ENCODE peak calls at places on chromosomes 2 and 18, in nine cellular contexts. One of them, this sample, is unnamed.

GRCh38 chr2:38856165-38856564 is 19.6 kb downstream of the DHX57 start:
- DNase-seq in endodermal cell: no peak
- DNase-seq in astrocyte: no peak
- DNase-seq in kidney: no peak
- DNase-seq in left ventricle myocardium inferior: no peak
- DNase-seq in spleen: no peak
- DNase-seq in PC-9: no peak
- DNase-seq in neural progenitor cell: no peak
- DNase-seq in IMR-90: peak; percentile 65
- DNase-seq in this sample: no peak

GRCh38 chr2:229832499-229832898 is 89.3 kb downstream of the TRIP12 start:
- DNase-seq in left ventricle myocardium inferior: no peak
- DNase-seq in kidney: no peak
- DNase-seq in IMR-90: no peak
- DNase-seq in endodermal cell: no peak
- DNase-seq in spleen: no peak
- DNase-seq in astrocyte: no peak
- DNase-seq in neural progenitor cell: no peak
- DNase-seq in PC-9: no peak
- DNase-seq in this sample: no peak

GRCh38 chr2:10989782-10990181 is 78.0 kb downstream of the KCNF1 start:
- DNase-seq in left ventricle myocardium inferior: no peak
- DNase-seq in astrocyte: no peak
- DNase-seq in kidney: no peak
- DNase-seq in neural progenitor cell: no peak
- DNase-seq in IMR-90: no peak
- DNase-seq in spleen: no peak
- DNase-seq in PC-9: no peak
- DNase-seq in endodermal cell: no peak
- DNase-seq in this sample: no peak

GRCh38 chr2:229835601-229836283 is 86.1 kb downstream of the TRIP12 start:
- DNase-seq in astrocyte: peak; percentile 27
- DNase-seq in kidney: no peak
- DNase-seq in endodermal cell: no peak
- DNase-seq in left ventricle myocardium inferior: no peak
- DNase-seq in neural progenitor cell: no peak
- DNase-seq in spleen: no peak
- DNase-seq in PC-9: no peak
- DNase-seq in IMR-90: peak; percentile 77
- DNase-seq in this sample: no peak

GRCh38 chr2:218897394-218898108 is 16.9 kb downstream of the WNT10A start:
- DNase-seq in neural progenitor cell: peak; percentile 40
- DNase-seq in left ventricle myocardium inferior: no peak
- DNase-seq in astrocyte: no peak
- DNase-seq in kidney: peak; percentile 82
- DNase-seq in endodermal cell: peak; percentile 70
- DNase-seq in PC-9: no peak
- DNase-seq in spleen: peak; percentile 84
- DNase-seq in IMR-90: no peak
- DNase-seq in this sample: no peak

GRCh38 chr2:94997981-94998920 is 27.3 kb upstream of the MAL start:
- DNase-seq in astrocyte: no peak
- DNase-seq in PC-9: peak; percentile 64
- DNase-seq in IMR-90: no peak
- DNase-seq in neural progenitor cell: no peak
- DNase-seq in left ventricle myocardium inferior: no peak
- DNase-seq in spleen: peak; percentile 67
- DNase-seq in endodermal cell: peak; percentile 54
- DNase-seq in kidney: peak; percentile 72
- DNase-seq in this sample: no peak

GRCh38 chr2:71216501-71216900 is 10.4 kb downstream of the PAIP2B start:
- DNase-seq in spleen: no peak
- DNase-seq in kidney: no peak
- DNase-seq in endodermal cell: no peak
- DNase-seq in left ventricle myocardium inferior: no peak
- DNase-seq in neural progenitor cell: no peak
- DNase-seq in PC-9: no peak
- DNase-seq in IMR-90: no peak
- DNase-seq in astrocyte: no peak
- DNase-seq in this sample: peak; percentile 60

GRCh38 chr2:107588960-107589542 is 237.6 kb upstream of the RGPD4 start:
- DNase-seq in endodermal cell: no peak
- DNase-seq in spleen: no peak
- DNase-seq in PC-9: no peak
- DNase-seq in neural progenitor cell: no peak
- DNase-seq in astrocyte: peak; percentile 26
- DNase-seq in IMR-90: peak; percentile 28
- DNase-seq in left ventricle myocardium inferior: no peak
- DNase-seq in kidney: no peak
- DNase-seq in this sample: no peak

GRCh38 chr2:74373189-74373588 is 6.9 kb downstream of the DCTN1 start:
- DNase-seq in kidney: no peak
- DNase-seq in neural progenitor cell: peak; percentile 14
- DNase-seq in spleen: no peak
- DNase-seq in endodermal cell: peak; percentile 64
- DNase-seq in IMR-90: no peak
- DNase-seq in astrocyte: no peak
- DNase-seq in left ventricle myocardium inferior: peak; percentile 70
- DNase-seq in PC-9: no peak
- DNase-seq in this sample: no peak

GRCh38 chr2:63735263-63735662 is 106.4 kb upstream of the UGP2 start:
- DNase-seq in endodermal cell: no peak
- DNase-seq in left ventricle myocardium inferior: no peak
- DNase-seq in neural progenitor cell: no peak
- DNase-seq in PC-9: no peak
- DNase-seq in kidney: no peak
- DNase-seq in astrocyte: peak; percentile 29
- DNase-seq in IMR-90: peak; percentile 60
- DNase-seq in spleen: no peak
- DNase-seq in this sample: no peak
- H3K27ac ChIP-seq in endodermal cell: no peak overlapping the region
- H3K27ac ChIP-seq in left ventricle myocardium inferior: no peak overlapping the region
- H3K27ac ChIP-seq in neural progenitor cell: no peak overlapping the region
- H3K27ac ChIP-seq in PC-9: no peak overlapping the region
- H3K27ac ChIP-seq in kidney: no peak overlapping the region
- H3K27ac ChIP-seq in astrocyte: peak overlapping the region; percentile 40
- H3K27ac ChIP-seq in IMR-90: no peak overlapping the region
- H3K27ac ChIP-seq in spleen: no peak overlapping the region
- H3K27ac ChIP-seq in this sample: no peak overlapping the region

DNA sequence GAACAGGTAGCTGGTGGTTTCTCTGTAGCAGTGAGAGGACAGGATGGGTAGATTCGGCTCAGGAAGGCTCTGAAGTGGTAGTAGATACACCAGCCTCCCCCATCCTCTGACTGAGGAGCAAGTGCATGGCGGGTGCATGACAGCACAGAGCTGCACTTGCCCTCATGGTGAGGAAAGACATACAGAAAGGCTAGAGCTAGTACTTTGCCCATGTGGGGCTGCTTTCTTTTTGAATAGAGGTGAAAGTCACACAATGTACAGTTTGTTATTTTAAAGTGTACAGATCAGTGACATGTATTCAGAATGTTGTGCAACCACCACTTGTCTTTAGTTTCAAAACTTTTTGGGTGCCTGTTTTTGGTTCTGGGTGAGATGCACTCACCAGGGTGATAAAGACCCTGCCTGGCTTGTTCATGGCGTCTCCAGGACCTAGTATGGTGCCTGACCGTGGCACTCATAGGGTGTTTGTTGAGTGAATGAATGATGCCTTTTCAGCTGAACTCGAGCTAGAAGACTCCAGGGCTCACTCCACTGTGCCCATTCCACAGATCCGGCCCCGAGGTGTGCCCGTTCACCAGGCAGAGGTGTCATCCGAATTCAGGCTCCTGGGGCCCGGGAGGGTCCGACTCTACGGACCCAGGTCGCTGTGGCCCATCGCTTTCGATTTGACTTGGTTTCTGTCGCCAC is 421 bp upstream of the VAMP5 start:
- DNase-seq in astrocyte: no peak
- DNase-seq in spleen: no peak
- DNase-seq in IMR-90: no peak
- DNase-seq in kidney: peak; percentile 84
- DNase-seq in PC-9: no peak
- DNase-seq in neural progenitor cell: no peak
- DNase-seq in left ventricle myocardium inferior: no peak
- DNase-seq in endodermal cell: no peak
- DNase-seq in this sample: no peak
- H3K4me1 ChIP-seq in astrocyte: peaks cover 21% of the 10 kb centered on the region
- H3K4me1 ChIP-seq in spleen: peaks cover 100% of the 10 kb centered on the region
- H3K4me1 ChIP-seq in IMR-90: peaks cover 28% of the 10 kb centered on the region
- H3K4me1 ChIP-seq in kidney: peaks cover 16% of the 10 kb centered on the region
- H3K4me1 ChIP-seq in PC-9: peaks cover 28% of the 10 kb centered on the region
- H3K4me1 ChIP-seq in neural progenitor cell: peaks cover 9% of the 10 kb centered on the region
- H3K4me1 ChIP-seq in left ventricle myocardium inferior: peaks cover 70% of the 10 kb centered on the region
- H3K4me1 ChIP-seq in endodermal cell: peaks cover 10% of the 10 kb centered on the region
- H3K4me1 ChIP-seq in this sample: peaks cover 19% of the 10 kb centered on the region

GRCh38 chr2:124975224-124975623 is 950.1 kb downstream of the CNTNAP5 start:
- DNase-seq in astrocyte: no peak
- DNase-seq in IMR-90: no peak
- DNase-seq in kidney: no peak
- DNase-seq in PC-9: no peak
- DNase-seq in spleen: no peak
- DNase-seq in neural progenitor cell: no peak
- DNase-seq in left ventricle myocardium inferior: no peak
- DNase-seq in endodermal cell: peak; percentile 60
- DNase-seq in this sample: no peak
- TF ChIP-seq CTCF in astrocyte: no peak
- TF ChIP-seq CTCF in IMR-90: no peak
- TF ChIP-seq CTCF in kidney: no peak
- TF ChIP-seq CTCF in PC-9: no peak
- TF ChIP-seq CTCF in spleen: no peak
- TF ChIP-seq CTCF in neural progenitor cell: no peak
- TF ChIP-seq CTCF in left ventricle myocardium inferior: no peak
- TF ChIP-seq CTCF in endodermal cell: peak; percentile 39
- TF ChIP-seq CTCF in this sample: no peak

DNA sequence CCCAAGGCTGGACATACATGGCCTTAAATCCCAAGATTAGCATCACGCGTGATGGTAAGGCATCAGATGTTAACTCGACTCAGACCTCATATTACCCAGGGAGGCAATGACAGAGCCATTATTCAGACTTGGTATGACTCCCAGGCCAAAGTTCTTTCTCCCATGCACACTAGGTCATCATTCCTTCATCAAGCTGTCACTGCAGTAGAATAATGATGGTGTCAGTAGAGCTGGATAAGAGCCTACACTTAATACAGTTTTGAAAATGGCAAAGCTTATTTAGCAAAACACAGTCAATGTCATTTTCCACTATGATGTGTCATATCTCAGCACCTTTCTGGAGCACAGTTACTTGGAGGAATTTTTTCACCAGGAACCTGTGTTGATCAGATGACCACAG is 663.3 kb downstream of the SUCLG1 start:
- DNase-seq in PC-9: no peak
- DNase-seq in left ventricle myocardium inferior: no peak
- DNase-seq in kidney: no peak
- DNase-seq in IMR-90: no peak
- DNase-seq in neural progenitor cell: no peak
- DNase-seq in astrocyte: no peak
- DNase-seq in endodermal cell: no peak
- DNase-seq in spleen: no peak
- DNase-seq in this sample: no peak
- H3K27ac ChIP-seq in PC-9: no peak overlapping the region
- H3K27ac ChIP-seq in left ventricle myocardium inferior: no peak overlapping the region
- H3K27ac ChIP-seq in kidney: no peak overlapping the region
- H3K27ac ChIP-seq in IMR-90: no peak overlapping the region
- H3K27ac ChIP-seq in neural progenitor cell: no peak overlapping the region
- H3K27ac ChIP-seq in astrocyte: no peak overlapping the region
- H3K27ac ChIP-seq in endodermal cell: no peak overlapping the region
- H3K27ac ChIP-seq in spleen: no peak overlapping the region
- H3K27ac ChIP-seq in this sample: no peak overlapping the region

GRCh38 chr2:60502123-60502522 is 51.3 kb downstream of the BCL11A start:
- DNase-seq in neural progenitor cell: no peak
- DNase-seq in endodermal cell: no peak
- DNase-seq in spleen: no peak
- DNase-seq in PC-9: no peak
- DNase-seq in astrocyte: no peak
- DNase-seq in kidney: no peak
- DNase-seq in left ventricle myocardium inferior: no peak
- DNase-seq in IMR-90: no peak
- DNase-seq in this sample: no peak
- H3K4me1 ChIP-seq in neural progenitor cell: peaks cover 5% of the 10 kb centered on the region
- H3K4me1 ChIP-seq in endodermal cell: no peaks in the 10 kb centered on the region
- H3K4me1 ChIP-seq in spleen: peaks cover 95% of the 10 kb centered on the region
- H3K4me1 ChIP-seq in PC-9: no peaks in the 10 kb centered on the region
- H3K4me1 ChIP-seq in astrocyte: peaks cover 3% of the 10 kb centered on the region
- H3K4me1 ChIP-seq in kidney: no peaks in the 10 kb centered on the region
- H3K4me1 ChIP-seq in left ventricle myocardium inferior: peaks cover 81% of the 10 kb centered on the region
- H3K4me1 ChIP-seq in IMR-90: no peaks in the 10 kb centered on the region
- H3K4me1 ChIP-seq in this sample: peaks cover 8% of the 10 kb centered on the region

DNA sequence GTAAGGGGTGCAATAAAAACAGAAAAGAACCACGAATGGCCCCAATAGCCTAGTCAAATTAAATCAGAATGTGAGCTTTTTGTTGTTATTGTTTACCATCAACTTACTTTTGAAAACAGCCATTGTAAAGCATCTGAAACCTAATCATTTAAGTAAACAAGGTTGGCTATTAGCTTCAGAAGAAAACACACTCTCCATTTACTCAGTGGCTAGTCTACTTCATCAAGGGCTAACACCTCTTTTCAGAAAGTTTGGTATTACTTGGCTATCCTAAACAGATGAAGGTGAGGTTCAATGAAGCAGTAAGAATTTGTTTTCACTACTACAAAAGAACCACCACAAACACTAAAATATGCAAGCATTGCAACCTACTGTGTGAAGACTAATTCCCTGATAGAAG is 398.0 kb downstream of the CDH2 start:
- DNase-seq in kidney: no peak
- DNase-seq in IMR-90: no peak
- DNase-seq in neural progenitor cell: peak; percentile 52
- DNase-seq in spleen: no peak
- DNase-seq in endodermal cell: no peak
- DNase-seq in PC-9: no peak
- DNase-seq in left ventricle myocardium inferior: no peak
- DNase-seq in astrocyte: no peak
- DNase-seq in this sample: no peak
- TF ChIP-seq CTCF in kidney: no peak
- TF ChIP-seq CTCF in IMR-90: no peak
- TF ChIP-seq CTCF in neural progenitor cell: no peak
- TF ChIP-seq CTCF in spleen: no peak
- TF ChIP-seq CTCF in endodermal cell: no peak
- TF ChIP-seq CTCF in PC-9: no peak
- TF ChIP-seq CTCF in left ventricle myocardium inferior: no peak
- TF ChIP-seq CTCF in astrocyte: no peak
- TF ChIP-seq CTCF in this sample: no peak